ENCODE peak calls at places on chromosomes 4 and X, in four cellular contexts. C, X, V and J are unnamed samples.

GRCh38 chr4:37795796-37796195 is 30.7 kb upstream of the PGM2 start:
- DNase-seq in C (no peak), X (no peak), V (no peak), J (no peak)

GRCh38 chrX:17495052-17495451 is 120.1 kb downstream of the NHS start:
- DNase-seq in C (no peak), X (no peak), V (no peak), J (no peak)

GRCh38 chr4:94032754-94033153 is 174.9 kb upstream of the SMARCAD1 start:
- DNase-seq in C (no peak), X (no peak), V (no peak), J (no peak)

GRCh38 chrX:97229318-97229717 is 345.6 kb downstream of the RPA4 start:
- DNase-seq in C (no peak), X (no peak), V (no peak), J (no peak)

GRCh38 chr4:181939199-181939945 is 303.8 kb upstream of the TENM3 start:
- DNase-seq in C (no peak), X (no peak), V (no peak), J (no peak)

GRCh38 chrX:7690842-7691241 is 152.1 kb upstream of the VCX start:
- DNase-seq in C (no peak), X (no peak), V (no peak), J (no peak)

GRCh38 chrX:18252644-18253359 is 32.1 kb upstream of the BEND2 start:
- DNase-seq in C (no peak), X (peak), V (no peak), J (no peak)

GRCh38 chrX:136273986-136274385 is 22.8 kb upstream of the MAP7D3 start:
- DNase-seq in C (no peak), X (no peak), V (no peak), J (no peak)

GRCh38 chr4:147793569-147793968 is 61.7 kb downstream of the ARHGAP10 start:
- DNase-seq in C (no peak), X (no peak), V (no peak), J (no peak)

GRCh38 chr4:123562994-123563745 is 166.6 kb downstream of the SPRY1 start:
- DNase-seq in C (no peak), X (peak), V (no peak), J (no peak)

GRCh38 chrX:130121505-130121800 is 11.2 kb upstream of the ELF4 start:
- DNase-seq in C (no peak), X (no peak), V (no peak), J (no peak)